ENCODE peak calls at places on chromosomes 11 and 22, in six cellular contexts. L is NCI-H2029 treated with DMSO at 0.1 percent for 48 hours, K is epithelial cell of esophagus, T is NCI-H2081, X is T-helper 9 cell, Y is ovary. D is an unnamed sample.
A peak's percentile ranks its signal among the peaks of the same experiment; 100 is the strongest.

GRCh38 chr22:22687638-22688500 is 43.5 kb downstream of the GGTLC2 start:
- DNase-seq in K (peak; percentile 45), Y (no peak), L (peak; percentile 13), T (peak; percentile 35), X (no peak), D (no peak)

GRCh38 chr22:27545071-27545470 is 256.5 kb downstream of the MN1 start:
- DNase-seq in Y (no peak), T (no peak), K (no peak), L (no peak), X (no peak), D (no peak)

GRCh38 chr22:31628969-31629723 is 32.9 kb downstream of the PISD start:
- DNase-seq in T (no peak), Y (peak; percentile 45), K (no peak), L (no peak), X (no peak), D (no peak)

GRCh38 chr11:1834132-1834610 is 619 bp upstream of the SYT8 start:
- DNase-seq in K (peak; percentile 98), T (no peak), X (no peak), L (no peak), Y (peak; percentile 19), D (no peak)

GRCh38 chr11:95095858-95096587 is 6.4 kb downstream of the ENDOD1 start:
- DNase-seq in X (no peak), Y (no peak), K (no peak), L (no peak), T (no peak), D (no peak)

GRCh38 chr11:93740031-93740801 is 1.1 kb downstream of the TAF1D start:
- DNase-seq in T (no peak), X (peak; percentile 19), K (peak; percentile 59), Y (peak; percentile 30), L (peak; percentile 59), D (peak; percentile 24)

GRCh38 chr11:44110231-44110679 is 14.8 kb downstream of the EXT2 start:
- DNase-seq in L (peak; percentile 57), K (peak; percentile 53), X (peak; percentile 27), T (peak; percentile 35), Y (peak; percentile 39), D (peak; percentile 23)

GRCh38 chr11:122758974-122759373 is 79.3 kb upstream of the CRTAM start:
- DNase-seq in Y (no peak), T (peak; percentile 14), L (peak; percentile 35), K (peak; percentile 71), X (no peak), D (peak; percentile 30)

GRCh38 chr11:122486793-122487495 is 168.6 kb upstream of the UBASH3B start:
- DNase-seq in K (peak; percentile 11), X (no peak), L (no peak), Y (no peak), T (no peak), D (no peak)

GRCh38 chr22:18021431-18021830 is 2.9 kb downstream of the MICAL3 start:
- DNase-seq in T (no peak), L (no peak), Y (no peak), K (peak; percentile 80), X (no peak), D (no peak)

GRCh38 chr11:86737752-86738151 is 62.6 kb upstream of the PRSS23 start:
- DNase-seq in X (no peak), K (peak; percentile 64), T (no peak), L (no peak), Y (no peak), D (peak; percentile 1)

GRCh38 chr11:109845437-109845836 is 247.8 kb upstream of the ZC3H12C start:
- DNase-seq in L (no peak), Y (no peak), T (no peak), X (no peak), K (no peak), D (no peak)

GRCh38 chr22:23915230-23915754 is 21.1 kb downstream of the MIF start:
- DNase-seq in T (no peak), X (no peak), L (no peak), Y (no peak), K (no peak), D (no peak)

GRCh38 chr11:66864924-66865697 is 8.2 kb downstream of the LRFN4 start:
- DNase-seq in X (no peak), L (no peak), Y (no peak), T (no peak), K (no peak), D (no peak)

GRCh38 chr22:39530692-39531331 is 1.7 kb downstream of the RPS19BP1 start:
- DNase-seq in Y (peak; percentile 35), L (no peak), K (peak; percentile 65), T (no peak), X (no peak), D (peak; percentile 55)

GRCh38 chr11:34620202-34620601 is 691 bp upstream of the EHF start:
- DNase-seq in Y (no peak), X (no peak), K (no peak), L (no peak), T (no peak), D (no peak)

GRCh38 chr11:69382131-69383128 is 88.5 kb downstream of the MYEOV start:
- DNase-seq in L (no peak), T (no peak), Y (peak; percentile 22), X (no peak), K (peak; percentile 46), D (peak; percentile 7)

GRCh38 chr11:6333112-6333511 is 12.8 kb upstream of the CAVIN3 start:
- DNase-seq in K (no peak), X (no peak), L (peak; percentile 48), T (peak; percentile 52), Y (no peak), D (peak; percentile 26)

GRCh38 chr11:85029964-85030363 is 597.2 kb downstream of the DLG2 start:
- DNase-seq in K (peak; percentile 44), Y (no peak), X (no peak), L (no peak), T (no peak), D (no peak)

GRCh38 chr22:44698531-44699421 is 3.2 kb upstream of the PRR5 start:
- DNase-seq in L (no peak), T (no peak), K (no peak), Y (peak; percentile 61), X (no peak), D (no peak)

GRCh38 chr11:45174168-45174835 is 27.9 kb downstream of the PRDM11 start:
- DNase-seq in K (no peak), Y (no peak), T (no peak), L (no peak), X (no peak), D (no peak)

GRCh38 chr11:91067666-91068065 is 844.8 kb upstream of the CHORDC1 start:
- DNase-seq in T (no peak), K (no peak), X (no peak), L (no peak), Y (no peak), D (no peak)

GRCh38 chr11:8080674-8081590 is at the start of gene TUB:
- DNase-seq in T (no peak), Y (peak; percentile 64), X (no peak), L (no peak), K (peak; percentile 21), D (peak; percentile 38)

GRCh38 chr11:102007567-102008437 is 39.4 kb upstream of the CFAP300 start:
- DNase-seq in L (peak; percentile 94), X (no peak), K (peak; percentile 90), Y (no peak), T (peak; percentile 39), D (peak; percentile 40)

GRCh38 chr11:77244277-77245014 is 57.0 kb downstream of the GDPD4 start:
- DNase-seq in L (no peak), Y (no peak), K (peak; percentile 69), T (no peak), X (no peak), D (no peak)

GRCh38 chr22:38869663-38870062 is 2.4 kb downstream of the CBX6 start:
- DNase-seq in K (no peak), L (no peak), T (no peak), X (no peak), Y (no peak), D (no peak)

GRCh38 chr22:17788528-17789378 is 14.5 kb upstream of the BID start:
- DNase-seq in L (no peak), T (no peak), Y (no peak), K (no peak), X (no peak), D (no peak)

GRCh38 chr22:36998620-36999351 is 20.5 kb downstream of the TST start:
- DNase-seq in T (no peak), X (no peak), L (no peak), K (peak; percentile 68), Y (no peak), D (no peak)

GRCh38 chr11:93526691-93527583 is 16.3 kb downstream of the SMCO4 start:
- DNase-seq in K (no peak), X (no peak), T (no peak), Y (no peak), L (no peak), D (no peak)

GRCh38 chr11:1598816-1599215 is 722 bp upstream of the KRTAP5-2 start:
- DNase-seq in T (no peak), K (no peak), Y (no peak), X (no peak), L (no peak), D (no peak)

GRCh38 chr22:43388420-43388851 is 23.4 kb upstream of the MPPED1 start:
- DNase-seq in K (peak; percentile 64), X (peak; percentile 68), Y (peak; percentile 92), L (peak; percentile 12), T (peak; percentile 60), D (peak; percentile 73)

GRCh38 chr22:37018086-37018814 is 997 bp downstream of the TST start:
- DNase-seq in K (no peak), X (no peak), Y (no peak), T (no peak), L (no peak), D (no peak)

GRCh38 chr11:128597209-128597608 is 9.9 kb upstream of the ETS1 start:
- DNase-seq in Y (no peak), X (no peak), L (no peak), K (no peak), T (no peak), D (no peak)

GRCh38 chr11:2818021-2818420 is 67.6 kb downstream of the CDKN1C start:
- DNase-seq in L (no peak), T (no peak), X (no peak), Y (no peak), K (no peak), D (no peak)

GRCh38 chr11:76152086-76152658 is 54.1 kb downstream of the WNT11 start:
- DNase-seq in X (peak; percentile 72), K (peak; percentile 84), Y (peak; percentile 87), T (peak; percentile 24), L (no peak), D (no peak)

GRCh38 chr11:504053-504993 is 2.7 kb downstream of the RNH1 start:
- DNase-seq in X (no peak), T (no peak), L (no peak), K (peak; percentile 86), Y (peak; percentile 79), D (no peak)

GRCh38 chr11:61477734-61478148 is 30.8 kb upstream of the LRRC10B start:
- DNase-seq in K (peak; percentile 19), Y (peak; percentile 68), X (peak; percentile 47), L (no peak), T (peak; percentile 5), D (no peak)

GRCh38 chr11:66705587-66706335 is 23.3 kb downstream of the SPTBN2 start:
- DNase-seq in X (no peak), Y (no peak), K (no peak), T (no peak), L (no peak), D (no peak)

GRCh38 chr11:115687934-115688333 is 183.7 kb upstream of the CADM1 start:
- DNase-seq in T (no peak), L (no peak), X (no peak), Y (no peak), K (no peak), D (no peak)

GRCh38 chr22:35308480-35308945 is 8.8 kb downstream of the TOM1 start:
- DNase-seq in T (no peak), L (no peak), X (no peak), K (no peak), Y (no peak), D (no peak)